ENCODE peak calls at places on chromosomes 6 and 20, in four cellular contexts. C is SJSA1, D is fibroblast of lung, W is heart left ventricle. T is an unnamed sample.

GRCh38 chr6:6674872-6675271 is 86.4 kb downstream of the LY86 start:
- DNase-seq in D (no peak), C (no peak), W (no peak), T (no peak)

GRCh38 chr6:10837009-10837691 is 1.2 kb downstream of the MAK start:
- DNase-seq in W (peak; percentile 36), D (peak; percentile 7), C (peak; percentile 66), T (peak; percentile 19)

GRCh38 chr20:19583532-19584175 is 174.4 kb upstream of the RIN2 start:
- DNase-seq in D (peak; percentile 5), C (peak; percentile 14), W (peak; percentile 66), T (peak; percentile 59)

GRCh38 chr6:34912715-34913464 is 23.8 kb downstream of the ANKS1A start:
- DNase-seq in W (no peak), D (peak; percentile 90), C (peak; percentile 55), T (no peak)

GRCh38 chr6:168186438-168186837 is 107.4 kb upstream of the FRMD1 start:
- DNase-seq in D (no peak), W (no peak), C (no peak), T (no peak)

GRCh38 chr6:45877970-45878590 is 137.6 kb downstream of the CLIC5 start:
- DNase-seq in D (no peak), W (no peak), C (peak; percentile 81), T (no peak)

GRCh38 chr6:90362273-90362672 is 65.6 kb upstream of the BACH2 start:
- DNase-seq in D (peak; percentile 84), C (no peak), W (no peak), T (no peak)

GRCh38 chr6:130215526-130215925 is 7.2 kb downstream of the SAMD3 start:
- DNase-seq in D (no peak), C (no peak), W (no peak), T (no peak)

GRCh38 chr20:23050847-23051627 is 1.6 kb upstream of the THBD start:
- DNase-seq in D (peak; percentile 64), W (peak; percentile 88), C (peak; percentile 81), T (no peak)

GRCh38 chr20:23092409-23092756 is 6.3 kb upstream of the CD93 start:
- DNase-seq in C (no peak), W (no peak), D (peak; percentile 43), T (peak; percentile 63)

GRCh38 chr6:142846883-142847287 is 98.1 kb downstream of the HIVEP2 start:
- DNase-seq in D (peak; percentile 93), W (peak; percentile 49), C (peak; percentile 75), T (peak; percentile 90)

GRCh38 chr20:53679597-53680309 is 86.1 kb upstream of the ZNF217 start:
- DNase-seq in C (peak; percentile 76), W (no peak), D (peak; percentile 27), T (peak; percentile 38)

GRCh38 chr6:47603995-47604394 is 94.4 kb upstream of the ADGRF4 start:
- DNase-seq in D (no peak), W (no peak), C (no peak), T (no peak)

GRCh38 chr20:20207291-20207690 is 155.0 kb downstream of the CFAP61 start:
- DNase-seq in D (no peak), W (no peak), C (no peak), T (no peak)

GRCh38 chr6:90135672-90136071 is 161.0 kb downstream of the BACH2 start:
- DNase-seq in C (no peak), D (peak; percentile 96), W (no peak), T (no peak)

GRCh38 chr6:52834481-52834880 is 6.1 kb downstream of the GSTA5 start:
- DNase-seq in D (peak; percentile 53), C (no peak), W (no peak), T (no peak)

GRCh38 chr6:107561325-107561724 is 71.4 kb downstream of the SOBP start:
- DNase-seq in C (no peak), D (no peak), W (peak; percentile 58), T (no peak)

GRCh38 chr20:41223112-41223511 is 85.8 kb downstream of the PLCG1 start:
- DNase-seq in D (peak; percentile 59), C (no peak), W (no peak), T (no peak)

GRCh38 chr6:11258260-11259237 is 26.1 kb upstream of the NEDD9 start:
- DNase-seq in W (no peak), C (no peak), D (peak; percentile 67), T (no peak)

GRCh38 chr20:57238089-57238488 is 28.4 kb downstream of the BMP7 start:
- DNase-seq in C (no peak), W (no peak), D (no peak), T (no peak)

GRCh38 chr6:72219536-72219935 is 333.2 kb downstream of the RIMS1 start:
- DNase-seq in W (no peak), D (peak; percentile 3), C (no peak), T (no peak)

GRCh38 chr6:44115866-44116265 is 11.4 kb downstream of the MRPL14 start:
- DNase-seq in W (no peak), D (peak; percentile 88), C (no peak), T (no peak)

GRCh38 chr20:45156728-45157127 is 18.0 kb upstream of the PI3 start:
- DNase-seq in C (no peak), D (no peak), W (no peak), T (no peak)

GRCh38 chr6:20033697-20034407 is 178.4 kb downstream of the MBOAT1 start:
- DNase-seq in D (no peak), W (no peak), C (no peak), T (no peak)

GRCh38 chr20:35021063-35021462 is 65.4 kb downstream of the MYH7B start:
- DNase-seq in C (no peak), W (no peak), D (peak; percentile 33), T (peak; percentile 82)

GRCh38 chr6:36079596-36079995 is 50.7 kb upstream of the MAPK13 start:
- DNase-seq in D (no peak), C (no peak), W (no peak), T (no peak)

GRCh38 chr6:149248688-149249369 is 68.7 kb upstream of the TAB2 start:
- DNase-seq in W (no peak), C (peak; percentile 17), D (no peak), T (no peak)

GRCh38 chr6:167980911-167981310 is 16.6 kb upstream of the KIF25 start:
- DNase-seq in C (peak; percentile 38), D (no peak), W (no peak), T (no peak)

GRCh38 chr6:33785766-33786165 is 3.2 kb downstream of the LEMD2 start:
- DNase-seq in W (no peak), D (peak; percentile 84), C (peak; percentile 31), T (no peak)

GRCh38 chr6:117711369-117711768 is 36.1 kb downstream of the NUS1 start:
- DNase-seq in D (no peak), W (no peak), C (no peak), T (no peak)

GRCh38 chr6:1600764-1601615 is 8.7 kb upstream of the FOXC1 start:
- DNase-seq in C (no peak), W (no peak), D (no peak), T (no peak)

GRCh38 chr6:11785449-11785951 is 6.9 kb upstream of the ADTRP start:
- DNase-seq in W (no peak), C (no peak), D (peak; percentile 39), T (no peak)

GRCh38 chr6:25882066-25882496 is 8.0 kb upstream of the SLC17A3 start:
- DNase-seq in W (peak; percentile 16), C (no peak), D (no peak), T (no peak)

DNA sequence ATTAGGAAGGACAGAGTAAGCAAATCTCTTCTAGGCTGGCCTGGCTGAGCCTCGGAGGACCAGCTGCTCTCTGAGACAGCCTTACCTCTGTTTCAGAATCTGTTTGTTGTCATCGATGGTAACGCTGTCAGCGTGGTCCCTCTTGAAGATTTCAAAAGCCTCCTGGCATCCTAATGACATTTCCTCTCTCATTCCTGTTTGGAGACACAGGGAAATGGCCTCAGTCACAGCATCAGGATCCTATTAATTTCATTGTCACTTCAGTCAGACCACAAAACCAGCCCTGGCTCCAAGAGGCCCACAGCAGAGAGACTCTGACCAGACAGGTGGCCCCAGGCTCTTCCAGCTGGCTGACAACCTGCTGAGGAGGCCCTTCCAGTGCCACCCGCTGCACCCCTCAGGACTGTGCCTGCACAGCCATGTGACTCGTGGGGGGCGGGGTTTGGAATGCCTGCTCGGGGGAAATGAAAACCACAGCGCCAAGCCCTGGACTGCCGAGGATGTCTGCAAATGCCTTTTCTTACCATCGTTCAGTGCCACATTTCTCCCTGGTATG is 108.5 kb upstream of the KCNK16 start:
- DNase-seq in W (peak; percentile 78), D (peak; percentile 41), C (peak; percentile 35), T (peak; percentile 83)
- H3K27ac ChIP-seq in W (peak overlapping the region; percentile 15), D (no peak overlapping the region), C (no peak overlapping the region), T (peak overlapping the region; percentile 9)

DNA sequence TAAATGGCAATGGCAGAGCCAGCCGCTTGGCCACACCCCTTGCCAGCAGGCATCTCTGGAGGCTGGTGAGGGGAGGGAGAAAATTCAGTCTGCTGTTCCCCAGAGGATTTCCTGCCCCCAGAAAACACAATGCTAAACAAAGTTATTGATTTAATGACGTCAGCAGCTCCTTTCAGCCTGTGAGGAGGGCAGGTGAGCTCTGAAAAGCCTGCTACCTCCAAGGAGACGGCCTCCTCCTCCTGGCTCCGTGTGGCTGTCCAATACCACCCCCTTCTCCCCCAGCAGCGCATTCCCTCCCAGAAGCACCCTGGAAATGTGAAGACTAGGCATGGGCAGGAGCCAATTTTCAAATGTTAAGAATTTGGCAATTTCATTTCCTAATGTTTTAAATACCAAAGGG is 393.1 kb downstream of the ZFAND3 start:
- DNase-seq in C (no peak), W (no peak), D (peak; percentile 39), T (peak; percentile 59)
- H3K4me3 ChIP-seq in C (no peak overlapping the region), W (no peak overlapping the region), D (no peak overlapping the region), T (no peak overlapping the region)

DNA sequence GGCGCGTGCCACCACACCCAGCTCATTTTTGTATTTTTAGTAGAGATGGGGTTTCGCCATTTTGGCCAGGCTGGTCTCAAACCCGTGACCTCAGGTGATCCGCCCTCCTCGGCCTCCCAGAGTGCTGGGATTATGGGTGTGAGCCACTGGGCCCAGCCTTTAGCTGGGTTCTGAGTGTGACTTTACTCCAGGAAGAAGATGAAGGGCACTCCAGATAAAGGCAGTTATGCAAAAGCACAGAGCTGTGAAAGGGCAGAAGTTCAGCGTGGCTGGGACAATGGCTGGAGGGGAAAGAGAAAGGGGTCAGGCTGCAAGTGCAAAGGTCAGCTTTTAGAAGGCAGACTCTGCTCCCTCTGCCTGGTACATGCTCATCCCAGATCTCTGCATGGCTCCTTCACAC is 39.7 kb downstream of the MAP3K5 start:
- DNase-seq in C (no peak), W (no peak), D (no peak), T (no peak)
- H3K27ac ChIP-seq in C (no peak overlapping the region), W (peak overlapping the region; percentile 67), D (no peak overlapping the region), T (no peak overlapping the region)

GRCh38 chr6:30076333-30076732 is 764 bp upstream of the RNF39 start:
- DNase-seq in W (no peak), C (no peak), D (no peak), T (no peak)
- H3K4me3 ChIP-seq in W (no peak overlapping the region), C (no peak overlapping the region), D (no peak overlapping the region), T (no peak overlapping the region)

DNA sequence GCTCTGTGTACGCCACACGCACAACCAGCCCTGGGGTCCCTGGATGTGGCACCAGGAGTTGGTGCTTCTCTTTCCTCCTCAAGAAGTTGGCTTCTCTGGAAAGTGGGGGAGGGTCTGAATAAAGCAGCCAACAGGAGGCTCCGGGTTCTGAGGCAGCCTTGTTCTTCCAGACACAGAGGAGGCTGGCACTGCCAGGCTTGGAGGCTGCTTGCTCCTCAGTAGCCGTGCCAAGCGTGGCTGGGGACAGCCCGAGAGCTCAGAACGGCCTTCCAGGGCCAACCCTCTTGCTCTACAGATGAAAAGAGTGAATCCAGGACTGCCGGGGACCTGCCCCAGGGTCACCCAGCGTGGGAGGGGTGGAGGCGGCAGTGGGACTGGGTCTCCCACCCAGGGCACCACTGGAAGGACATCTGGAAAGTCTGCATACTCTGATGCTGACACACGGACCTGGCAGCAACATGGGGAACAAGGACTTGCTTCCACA is 70.4 kb downstream of the SLC22A23 start:
- DNase-seq in W (no peak), D (no peak), C (no peak), T (no peak)
- H3K27ac ChIP-seq in W (no peak overlapping the region), D (no peak overlapping the region), C (no peak overlapping the region), T (no peak overlapping the region)

GRCh38 chr20:46315311-46315710 is 7.0 kb upstream of the CDH22 start:
- DNase-seq in C (no peak), D (no peak), W (no peak), T (no peak)
- H3K4me3 ChIP-seq in C (no peak overlapping the region), D (no peak overlapping the region), W (no peak overlapping the region), T (no peak overlapping the region)

T was measured in SJCRH30.